ENCODE peak calls at places on chromosomes 11 and 22, in six cellular contexts. R, C, I, V, Q and O are unnamed samples.

GRCh38 chr11:26780686-26781085 is 58.8 kb upstream of the SLC5A12 start:
- ATAC-seq in R (no peak), C (no peak), I (no peak), V (no peak), Q (no peak), O (no peak)

GRCh38 chr22:42692239-42693054 is 28.2 kb downstream of the A4GALT start:
- ATAC-seq in R (no peak), C (no peak), I (no peak), V (no peak), Q (no peak), O (peak; percentile 86)

GRCh38 chr11:120256178-120256577 is 16.2 kb downstream of the POU2F3 start:
- ATAC-seq in R (no peak), C (peak; percentile 66), I (peak; percentile 66), V (no peak), Q (no peak), O (no peak)

GRCh38 chr11:17256512-17256911 is 20.0 kb upstream of the NUCB2 start:
- ATAC-seq in R (no peak), C (no peak), I (peak; percentile 27), V (peak; percentile 21), Q (no peak), O (no peak)

GRCh38 chr22:24819487-24819886 is 13.5 kb downstream of the SGSM1 start:
- ATAC-seq in R (no peak), C (no peak), I (no peak), V (peak; percentile 11), Q (no peak), O (no peak)

GRCh38 chr22:25839755-25840154 is 97.8 kb downstream of the MYO18B start:
- ATAC-seq in R (no peak), C (no peak), I (peak; percentile 2), V (no peak), Q (no peak), O (no peak)

GRCh38 chr22:30890689-30891442 is 77.7 kb downstream of the MORC2 start:
- ATAC-seq in R (peak; percentile 75), C (peak; percentile 49), I (peak; percentile 53), V (peak; percentile 76), Q (peak; percentile 65), O (no peak)

GRCh38 chr11:28627690-28628255 is 519.6 kb downstream of the METTL15 start:
- ATAC-seq in R (no peak), C (no peak), I (no peak), V (no peak), Q (no peak), O (no peak)